ENCODE peak calls at places on chromosomes 3 and 15, in five cellular contexts. A, L, E, R and J are unnamed samples.
A peak's percentile ranks its signal among the peaks of the same experiment; 100 is the strongest.

GRCh38 chr3:78406396-78406795 is 1361.4 kb downstream of the ROBO1 start:
- DNase-seq in R (no peak), L (no peak), A (no peak), E (no peak), J (no peak)

GRCh38 chr3:87250009-87250408 is 22.9 kb downstream of the CHMP2B start:
- DNase-seq in L (no peak), A (no peak), E (no peak), R (no peak), J (no peak)

GRCh38 chr3:34157491-34157890 is 359.1 kb downstream of the PDCD6IP start:
- DNase-seq in R (no peak), E (no peak), A (no peak), L (no peak), J (no peak)

GRCh38 chr3:183895296-183895695 is 10.6 kb upstream of the PARL start:
- DNase-seq in E (no peak), L (peak; percentile 37), R (no peak), A (no peak), J (no peak)

GRCh38 chr3:133294253-133294652 is 105.6 kb upstream of the BFSP2 start:
- DNase-seq in R (no peak), L (no peak), E (no peak), A (no peak), J (no peak)

GRCh38 chr3:163721596-163721995 is 1356.7 kb downstream of the SI start:
- DNase-seq in L (no peak), R (no peak), E (no peak), A (no peak), J (no peak)

GRCh38 chr3:176149567-176149966 is 1047.7 kb downstream of the TBL1XR1 start:
- DNase-seq in E (no peak), A (no peak), R (no peak), L (no peak), J (no peak)

GRCh38 chr3:100260081-100260684 is 609 bp upstream of the TBC1D23 start:
- DNase-seq in L (peak; percentile 17), E (peak; percentile 81), R (no peak), A (peak; percentile 37), J (no peak)

GRCh38 chr3:264394-265156 is 68.0 kb downstream of the CHL1 start:
- DNase-seq in L (no peak), R (no peak), E (no peak), A (no peak), J (no peak)

GRCh38 chr3:39208463-39209055 is 16.2 kb upstream of the XIRP1 start:
- DNase-seq in L (peak; percentile 14), E (peak; percentile 72), R (no peak), A (peak; percentile 53), J (no peak)

GRCh38 chr15:77870195-77871065 is 207.1 kb downstream of the TBC1D2B start:
- DNase-seq in L (peak; percentile 63), R (peak; percentile 32), A (peak; percentile 52), E (peak; percentile 75), J (peak; percentile 67)

GRCh38 chr3:129626744-129627349 is 20.4 kb upstream of the PLXND1 start:
- DNase-seq in L (peak; percentile 76), A (peak; percentile 92), R (peak; percentile 86), E (peak; percentile 97), J (peak; percentile 95)

GRCh38 chr3:33758874-33759273 is 39.6 kb upstream of the PDCD6IP start:
- DNase-seq in R (no peak), A (no peak), L (no peak), E (no peak), J (no peak)

GRCh38 chr15:100168787-100169186 is 173.0 kb downstream of the ADAMTS17 start:
- DNase-seq in L (no peak), R (no peak), E (no peak), A (no peak), J (no peak)

GRCh38 chr3:44682182-44682896 is 30.1 kb upstream of the ZNF502 start:
- DNase-seq in E (no peak), L (no peak), R (no peak), A (no peak), J (peak; percentile 14)

GRCh38 chr3:195908439-195909293 is at the start of gene TNK2:
- DNase-seq in A (no peak), R (no peak), E (peak; percentile 67), L (no peak), J (no peak)

GRCh38 chr3:29389362-29389761 is 108.5 kb downstream of the RBMS3 start:
- DNase-seq in L (no peak), E (no peak), A (no peak), R (no peak), J (no peak)

GRCh38 chr3:182793663-182794454 is 555 bp downstream of the ATP11B start:
- DNase-seq in L (peak; percentile 33), R (no peak), E (peak; percentile 72), A (peak; percentile 22), J (peak; percentile 49)

GRCh38 chr3:37671926-37672325 is 189.8 kb upstream of the CTDSPL start:
- DNase-seq in E (no peak), A (no peak), R (no peak), L (no peak), J (no peak)

GRCh38 chr3:175398676-175399075 is 539.5 kb downstream of the NAALADL2 start:
- DNase-seq in R (no peak), A (no peak), L (no peak), E (no peak), J (no peak)

GRCh38 chr15:36484038-36484778 is 95.2 kb upstream of the CDIN1 start:
- DNase-seq in L (no peak), E (no peak), R (no peak), A (no peak), J (no peak)

GRCh38 chr3:16366581-16366980 is 101.6 kb downstream of the OXNAD1 start:
- DNase-seq in R (no peak), A (no peak), E (no peak), L (no peak), J (no peak)

GRCh38 chr3:33099109-33099645 is 2.2 kb upstream of the GLB1 start:
- DNase-seq in R (no peak), L (no peak), E (no peak), A (no peak), J (no peak)

GRCh38 chr3:126434931-126435411 is 40.3 kb downstream of the CFAP100 start:
- DNase-seq in R (no peak), A (no peak), E (no peak), L (no peak), J (no peak)

GRCh38 chr15:50275908-50276307 is 10.4 kb upstream of the HDC start:
- DNase-seq in L (no peak), A (no peak), E (no peak), R (no peak), J (no peak)

GRCh38 chr15:69410290-69410874 is 3.8 kb upstream of the KIF23 start:
- DNase-seq in R (no peak), E (no peak), A (no peak), L (no peak), J (no peak)

GRCh38 chr3:151430821-151431484 is 29.9 kb downstream of the IGSF10 start:
- DNase-seq in A (no peak), R (no peak), E (no peak), L (no peak), J (no peak)

GRCh38 chr3:64351713-64352595 is 126.7 kb upstream of the PRICKLE2 start:
- DNase-seq in A (no peak), R (no peak), L (no peak), E (no peak), J (peak; percentile 78)

GRCh38 chr3:72745146-72745976 is 102.9 kb downstream of the SHQ1 start:
- DNase-seq in E (no peak), A (no peak), R (no peak), L (no peak), J (no peak)

GRCh38 chr3:53044371-53045106 is 1.3 kb downstream of the SFMBT1 start:
- DNase-seq in A (no peak), R (no peak), E (peak; percentile 67), L (peak; percentile 14), J (peak; percentile 31)

GRCh38 chr3:52047295-52047960 is 8.9 kb downstream of the DUSP7 start:
- DNase-seq in R (no peak), E (no peak), L (no peak), A (no peak), J (no peak)

GRCh38 chr15:39987831-39988230 is 51.1 kb downstream of the SRP14 start:
- DNase-seq in A (no peak), R (no peak), E (no peak), L (no peak), J (no peak)

GRCh38 chr3:127699098-127699945 is 26.6 kb downstream of the ABTB1 start:
- DNase-seq in E (peak; percentile 24), A (no peak), L (no peak), R (no peak), J (no peak)

GRCh38 chr15:55546718-55547117 is 38.7 kb upstream of the DNAAF4 start:
- DNase-seq in A (no peak), R (no peak), E (no peak), L (no peak), J (no peak)

GRCh38 chr3:194351080-194351672 is at the start of gene CPN2:
- DNase-seq in E (no peak), R (no peak), A (no peak), L (no peak), J (no peak)

GRCh38 chr15:31392761-31393401 is 66.2 kb downstream of the KLF13 start:
- DNase-seq in R (no peak), E (no peak), A (no peak), L (no peak), J (no peak)

GRCh38 chr3:186592682-186593081 is 20.2 kb upstream of the AHSG start:
- DNase-seq in A (no peak), R (no peak), L (no peak), E (no peak), J (no peak)

GRCh38 chr15:85761635-85762034 is 33.1 kb downstream of the KLHL25 start:
- DNase-seq in R (no peak), L (no peak), A (no peak), E (no peak), J (no peak)
- H3K27ac ChIP-seq in R (no peak overlapping the region), L (no peak overlapping the region), A (no peak overlapping the region), E (no peak overlapping the region), J (no peak overlapping the region)

GRCh38 chr3:177835008-177835407 is 637.7 kb upstream of the TBL1XR1 start:
- DNase-seq in L (no peak), E (no peak), A (no peak), R (no peak), J (peak; percentile 93)
- H3K27ac ChIP-seq in L (no peak overlapping the region), E (no peak overlapping the region), A (peak overlapping the region; percentile 36), R (no peak overlapping the region), J (peak overlapping the region; percentile 38)

GRCh38 chr15:67124911-67125588 is 59.6 kb downstream of the SMAD3 start:
- DNase-seq in L (no peak), A (no peak), E (no peak), R (no peak), J (no peak)
- H3K27ac ChIP-seq in L (no peak overlapping the region), A (peak overlapping the region; percentile 73), E (peak overlapping the region; percentile 97), R (peak overlapping the region; percentile 88), J (peak overlapping the region; percentile 78)

GRCh38 chr3:12556243-12556722 is 604 bp upstream of the MKRN2 start:
- DNase-seq in E (no peak), R (no peak), A (no peak), L (no peak), J (no peak)
- H3K27ac ChIP-seq in E (peak overlapping the region; percentile 99), R (peak overlapping the region; percentile 94), A (peak overlapping the region; percentile 96), L (no peak overlapping the region), J (peak overlapping the region; percentile 12)